ENCODE peak calls at places on chromosomes 12 and 14, in six cellular contexts. X is GM12878, R is H1, D is HepG2, L is K562, U is SK-N-SH. W is an unnamed sample.

GRCh38 chr12:32889073-32889760 is 7.4 kb downstream of the PKP2 start:
- DNase-seq in X (no peak), R (no peak), D (no peak), L (no peak), U (no peak), W (no peak)

GRCh38 chr14:90419200-90419599 is 22.4 kb downstream of the CALM1 start:
- DNase-seq in X (no peak), R (no peak), D (no peak), L (peak), U (no peak), W (peak)

GRCh38 chr14:56207626-56208297 is 89.6 kb downstream of the PELI2 start:
- DNase-seq in X (no peak), R (no peak), D (no peak), L (peak), U (no peak), W (no peak)

GRCh38 chr12:115044073-115044472 is 360.1 kb upstream of the TBX3 start:
- DNase-seq in X (no peak), R (no peak), D (no peak), L (no peak), U (no peak), W (peak)

GRCh38 chr14:99731536-99732435 is 47.7 kb downstream of the CYP46A1 start:
- DNase-seq in X (no peak), R (no peak), D (no peak), L (no peak), U (no peak), W (no peak)

GRCh38 chr14:95421741-95422140 is 94.7 kb downstream of the SYNE3 start:
- DNase-seq in X (no peak), R (no peak), D (no peak), L (no peak), U (no peak), W (no peak)

GRCh38 chr12:31325524-31325875 is 450 bp downstream of the SINHCAF start:
- DNase-seq in X (no peak), R (no peak), D (no peak), L (no peak), U (no peak), W (peak)

GRCh38 chr12:88516811-88517210 is 63.5 kb downstream of the KITLG start:
- DNase-seq in X (no peak), R (no peak), D (no peak), L (no peak), U (no peak), W (no peak)

GRCh38 chr14:57692671-57693070 is 173.2 kb downstream of the SLC35F4 start:
- DNase-seq in X (no peak), R (no peak), D (peak), L (peak), U (peak), W (peak)

GRCh38 chr14:52790011-52790755 is 1.2 kb downstream of the GNPNAT1 start:
- DNase-seq in X (no peak), R (no peak), D (no peak), L (peak), U (no peak), W (peak)
- TF ChIP-seq CHD2 in X (no peak), R (no peak), D (no peak), L (no peak), U (no peak), W (no peak)

GRCh38 chr12:53048033-53048779 is 1.7 kb upstream of the TNS2 start:
- DNase-seq in X (no peak), R (no peak), D (peak), L (no peak), U (peak), W (peak)
- TF ChIP-seq CTCF in X (no peak), R (no peak), D (peak), L (no peak), U (peak), W (peak)

GRCh38 chr14:39974036-39974435 is 541.8 kb upstream of the FBXO33 start:
- DNase-seq in X (peak), R (no peak), D (no peak), L (no peak), U (no peak), W (no peak)
- TF ChIP-seq CHD2 in X (peak), R (no peak), D (no peak), L (no peak), U (no peak), W (no peak)

GRCh38 chr12:92953747-92954146 is 24.7 kb upstream of the EEA1 start:
- DNase-seq in X (no peak), R (no peak), D (no peak), L (peak), U (no peak), W (no peak)
- TF ChIP-seq CTCF in X (peak), R (no peak), D (peak), L (peak), U (no peak), W (no peak)

GRCh38 chr14:32991706-32992105 is 53.0 kb downstream of the NPAS3 start:
- DNase-seq in X (no peak), R (no peak), D (no peak), L (no peak), U (no peak), W (no peak)
- TF ChIP-seq CHD2 in X (no peak), R (no peak), D (no peak), L (no peak), U (no peak), W (no peak)

GRCh38 chr12:19033244-19033643 is 96.3 kb upstream of the PLEKHA5 start:
- DNase-seq in X (no peak), R (no peak), D (no peak), L (no peak), U (no peak), W (no peak)

GRCh38 chr12:19031032-19031431 is 98.5 kb upstream of the PLEKHA5 start:
- DNase-seq in X (no peak), R (no peak), D (no peak), L (no peak), U (no peak), W (peak)

GRCh38 chr12:19032826-19033225 is 96.7 kb upstream of the PLEKHA5 start:
- DNase-seq in X (no peak), R (no peak), D (no peak), L (no peak), U (no peak), W (no peak)

GRCh38 chr12:19030603-19031002 is 98.9 kb upstream of the PLEKHA5 start:
- DNase-seq in X (no peak), R (no peak), D (no peak), L (no peak), U (no peak), W (no peak)

GRCh38 chr12:19030180-19030579 is 99.4 kb upstream of the PLEKHA5 start:
- DNase-seq in X (no peak), R (no peak), D (no peak), L (no peak), U (no peak), W (no peak)
- TF ChIP-seq CTCF in X (no peak), R (no peak), D (no peak), L (no peak), U (no peak), W (no peak)

GRCh38 chr14:84021433-84021832 is 1508.5 kb upstream of the FLRT2 start:
- DNase-seq in X (no peak), R (no peak), D (no peak), L (no peak), U (no peak), W (no peak)
- TF ChIP-seq CHD2 in X (no peak), R (no peak), D (no peak), L (no peak), U (no peak), W (no peak)

GRCh38 chr12:20525064-20525610 is 156.8 kb downstream of the PDE3A start:
- DNase-seq in X (no peak), R (no peak), D (no peak), L (no peak), U (no peak), W (no peak)

GRCh38 chr12:20527396-20528154 is 159.2 kb downstream of the PDE3A start:
- DNase-seq in X (no peak), R (no peak), D (no peak), L (no peak), U (no peak), W (peak)

GRCh38 chr12:20524113-20524512 is 155.8 kb downstream of the PDE3A start:
- DNase-seq in X (no peak), R (peak), D (no peak), L (no peak), U (no peak), W (no peak)

GRCh38 chr12:20523658-20524057 is 155.3 kb downstream of the PDE3A start:
- DNase-seq in X (no peak), R (no peak), D (no peak), L (no peak), U (no peak), W (no peak)

GRCh38 chr12:20528208-20528607 is 159.9 kb downstream of the PDE3A start:
- DNase-seq in X (no peak), R (no peak), D (no peak), L (no peak), U (no peak), W (peak)
- TF ChIP-seq CTCF in X (no peak), R (no peak), D (no peak), L (no peak), U (no peak), W (peak)

DNA sequence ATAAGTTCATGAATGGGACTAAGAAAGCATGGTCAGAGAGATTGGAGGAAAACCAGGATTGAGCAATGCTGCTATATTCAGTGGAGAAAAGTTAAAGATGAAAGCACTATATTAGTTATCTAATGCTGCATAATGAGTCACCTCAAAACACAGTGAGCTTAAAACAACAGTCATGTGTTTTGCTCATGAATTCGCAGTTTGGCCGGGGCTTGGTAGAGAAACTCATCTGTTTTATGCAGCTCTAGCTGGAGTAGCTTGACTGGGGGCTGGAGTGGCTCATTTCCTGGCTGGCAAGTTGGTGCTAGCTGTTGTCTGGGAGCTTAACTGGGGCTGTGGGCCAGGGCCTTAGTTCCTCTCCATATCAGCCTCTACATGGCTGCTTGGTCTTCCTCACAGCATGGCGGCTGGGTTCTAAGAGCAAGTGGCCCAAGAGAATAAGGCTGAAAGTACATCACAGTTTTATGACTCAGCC is 90.1 kb downstream of the ADCK1 start:
- DNase-seq in X (no peak), R (no peak), D (no peak), L (no peak), U (no peak), W (no peak)
- TF ChIP-seq CHD2 in X (no peak), R (no peak), D (no peak), L (no peak), U (no peak), W (no peak)

GRCh38 chr12:62468935-62469334 is 2.3 kb downstream of the MON2 start:
- DNase-seq in X (no peak), R (no peak), D (no peak), L (no peak), U (no peak), W (no peak)

GRCh38 chr12:62468394-62468793 is 1.8 kb downstream of the MON2 start:
- DNase-seq in X (no peak), R (no peak), D (no peak), L (no peak), U (no peak), W (no peak)

GRCh38 chr12:62471734-62472133 is 5.1 kb downstream of the MON2 start:
- DNase-seq in X (no peak), R (no peak), D (no peak), L (no peak), U (no peak), W (no peak)

GRCh38 chr12:62469704-62470103 is 3.1 kb downstream of the MON2 start:
- DNase-seq in X (no peak), R (no peak), D (no peak), L (no peak), U (no peak), W (no peak)

DNA sequence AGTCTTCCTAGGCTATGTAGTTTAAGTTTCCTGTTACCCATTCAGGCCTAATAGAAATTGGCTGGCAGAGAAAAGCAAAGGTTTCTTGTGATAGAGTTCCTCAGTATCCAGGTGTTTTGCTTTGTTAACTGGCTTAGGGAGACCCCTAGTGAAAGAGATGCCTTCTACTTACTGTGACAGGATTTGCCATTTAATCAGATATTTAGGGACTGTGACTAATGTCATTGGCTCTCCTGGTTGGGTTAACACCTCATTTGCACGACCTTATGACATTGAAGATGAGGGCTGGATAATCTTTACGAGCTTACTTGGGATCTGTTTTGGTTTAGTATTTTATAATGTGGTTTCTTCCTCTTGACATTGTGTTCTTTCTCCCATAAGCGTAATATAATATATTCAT is 5.8 kb downstream of the MON2 start:
- DNase-seq in X (no peak), R (no peak), D (no peak), L (peak), U (no peak), W (no peak)
- TF ChIP-seq CTCF in X (no peak), R (no peak), D (no peak), L (no peak), U (no peak), W (no peak)

W was measured in A549.